ENCODE peak calls at places on chromosomes 2 and 18, in five cellular contexts. F, O, Z, I and E are unnamed samples.

GRCh38 chr2:55869637-55870325 is 53.8 kb downstream of the EFEMP1 start:
- DNase-seq in Z (no peak), O (no peak), F (no peak), I (no peak), E (no peak)

GRCh38 chr2:159801925-159802324 is 3.9 kb upstream of the CD302 start:
- DNase-seq in O (no peak), Z (no peak), I (no peak), F (no peak), E (no peak)

GRCh38 chr2:14543284-14543683 is 89.2 kb upstream of the LRATD1 start:
- DNase-seq in O (no peak), I (no peak), Z (no peak), F (no peak), E (no peak)

GRCh38 chr2:20574930-20575329 is 76.0 kb downstream of the HS1BP3 start:
- DNase-seq in F (no peak), Z (no peak), O (no peak), I (no peak), E (no peak)

GRCh38 chr2:221676566-221677172 is 104.6 kb upstream of the EPHA4 start:
- DNase-seq in O (no peak), F (no peak), I (no peak), Z (no peak), E (no peak)

GRCh38 chr2:155485141-155485842 is 786.8 kb downstream of the KCNJ3 start:
- DNase-seq in O (no peak), F (no peak), I (no peak), Z (no peak), E (no peak)

GRCh38 chr2:241977557-241978300 is 108.2 kb downstream of the RTP5 start:
- DNase-seq in F (no peak), Z (no peak), O (no peak), I (no peak), E (no peak)

GRCh38 chr2:73035899-73036778 is 35.4 kb downstream of the SFXN5 start:
- DNase-seq in Z (no peak), O (peak; percentile 16), I (peak; percentile 41), F (no peak), E (peak; percentile 53)

GRCh38 chr2:205321240-205321639 is 361.1 kb upstream of the NRP2 start:
- DNase-seq in F (no peak), I (no peak), O (no peak), Z (no peak), E (no peak)

GRCh38 chr2:143558665-143559064 is 429.4 kb downstream of the ARHGAP15 start:
- DNase-seq in O (no peak), I (no peak), Z (no peak), F (no peak), E (no peak)

GRCh38 chr2:33354981-33355380 is 121.5 kb upstream of the RASGRP3 start:
- DNase-seq in I (no peak), O (no peak), Z (no peak), F (no peak), E (no peak)

GRCh38 chr2:109427661-109428091 is 186.1 kb downstream of the SEPTIN10 start:
- DNase-seq in I (no peak), F (no peak), Z (no peak), O (no peak), E (no peak)

GRCh38 chr2:29876374-29876773 is 45.0 kb downstream of the ALK start:
- DNase-seq in I (no peak), Z (no peak), F (no peak), O (no peak), E (no peak)

GRCh38 chr2:46335404-46335965 is 38.3 kb downstream of the EPAS1 start:
- DNase-seq in F (no peak), I (no peak), O (no peak), Z (no peak), E (peak; percentile 33)

GRCh38 chr2:127568128-127568527 is 32.6 kb downstream of the MYO7B start:
- DNase-seq in Z (no peak), O (no peak), F (no peak), I (no peak), E (no peak)

GRCh38 chr2:60045461-60045860 is 508.0 kb downstream of the BCL11A start:
- DNase-seq in I (no peak), Z (no peak), O (no peak), F (no peak), E (no peak)

GRCh38 chr2:241956521-241957110 is 87.1 kb downstream of the RTP5 start:
- DNase-seq in I (no peak), F (no peak), Z (no peak), O (no peak), E (no peak)

DNA sequence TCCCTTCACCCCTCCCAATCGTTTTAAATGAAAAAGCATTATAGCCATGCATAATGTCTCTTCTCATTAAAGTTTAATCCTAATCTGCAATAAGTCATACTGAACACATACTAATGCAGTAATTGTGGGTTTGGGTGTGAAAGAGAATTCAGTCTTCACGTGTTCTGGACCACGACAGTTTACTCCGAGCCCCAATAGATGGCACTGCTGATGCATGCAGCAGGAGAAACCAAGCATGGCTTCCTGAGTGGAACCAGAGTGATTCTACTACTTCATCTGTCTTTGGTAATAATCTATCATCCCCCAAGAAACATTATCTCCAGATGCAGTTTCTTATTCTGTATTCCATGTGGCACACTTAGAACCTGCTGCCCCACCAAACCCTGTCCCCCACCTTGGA is 47.0 kb upstream of the LAMA1 start:
- DNase-seq in O (no peak), Z (no peak), F (no peak), I (no peak), E (no peak)
- TF ChIP-seq SP1 in O (no peak), Z (no peak), F (no peak), I (no peak), E (no peak)

DNA sequence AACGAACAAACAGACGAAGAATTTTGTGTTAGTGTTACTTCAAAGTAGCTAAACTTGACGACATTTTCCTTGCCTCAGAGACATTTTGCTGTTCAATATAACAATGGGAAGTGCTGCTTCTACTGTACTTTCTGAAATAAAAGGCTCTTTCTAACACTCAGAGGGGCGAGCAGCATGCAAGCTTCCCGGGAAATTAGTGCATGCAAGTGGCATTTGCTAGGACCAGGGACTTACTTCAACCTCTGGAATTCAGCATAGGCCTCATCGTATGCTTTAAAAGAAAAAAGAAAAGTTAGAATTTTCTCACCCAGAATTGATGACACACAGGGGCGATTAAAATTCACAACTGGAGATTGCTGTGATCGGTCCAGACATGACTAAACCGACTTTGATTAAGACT is 62.5 kb upstream of the LPIN2 start:
- DNase-seq in F (no peak), I (no peak), Z (no peak), O (no peak), E (no peak)
- TF ChIP-seq SP1 in F (no peak), I (no peak), Z (no peak), O (no peak), E (no peak)

GRCh38 chr2:7429733-7430132 is 512.5 kb downstream of the RNF144A start:
- DNase-seq in Z (no peak), I (no peak), F (no peak), O (no peak), E (no peak)

GRCh38 chr2:7430421-7430868 is 513.2 kb downstream of the RNF144A start:
- DNase-seq in Z (no peak), F (no peak), I (no peak), O (no peak), E (no peak)

GRCh38 chr2:7424481-7424880 is 507.3 kb downstream of the RNF144A start:
- DNase-seq in I (no peak), O (no peak), Z (no peak), F (no peak), E (no peak)

GRCh38 chr2:7428444-7429204 is 511.4 kb downstream of the RNF144A start:
- DNase-seq in O (no peak), Z (no peak), F (no peak), I (no peak), E (no peak)

GRCh38 chr2:7427293-7428060 is 510.3 kb downstream of the RNF144A start:
- DNase-seq in O (peak; percentile 38), F (peak; percentile 55), I (peak; percentile 53), Z (peak; percentile 66), E (no peak)
- TF ChIP-seq SP1 in O (no peak), F (no peak), I (no peak), Z (no peak), E (no peak)

DNA sequence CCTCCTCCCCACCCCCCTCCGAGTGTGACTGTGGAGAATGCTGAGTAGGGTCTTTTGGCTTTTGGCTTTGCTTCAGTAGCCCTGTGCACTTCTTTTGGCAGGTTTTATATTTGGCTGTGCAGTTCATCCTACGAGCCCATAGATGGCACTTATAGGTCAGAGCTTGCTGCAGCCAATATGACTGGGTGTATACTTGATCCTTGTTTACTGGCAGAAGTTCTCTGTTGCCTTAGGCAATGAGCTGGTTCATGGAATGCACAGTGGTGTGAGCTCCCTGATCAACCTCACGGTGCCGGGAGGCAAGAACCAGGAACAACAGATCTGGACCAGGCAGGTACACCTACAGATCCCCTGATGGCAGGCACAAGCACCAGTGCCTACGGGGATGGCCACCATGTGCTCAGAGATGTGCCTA is 190.2 kb downstream of the KIAA1328 start:
- DNase-seq in F (peak; percentile 47), Z (no peak), O (no peak), I (peak; percentile 27), E (no peak)
- TF ChIP-seq SP1 in F (no peak), Z (no peak), O (no peak), I (no peak), E (no peak)

DNA sequence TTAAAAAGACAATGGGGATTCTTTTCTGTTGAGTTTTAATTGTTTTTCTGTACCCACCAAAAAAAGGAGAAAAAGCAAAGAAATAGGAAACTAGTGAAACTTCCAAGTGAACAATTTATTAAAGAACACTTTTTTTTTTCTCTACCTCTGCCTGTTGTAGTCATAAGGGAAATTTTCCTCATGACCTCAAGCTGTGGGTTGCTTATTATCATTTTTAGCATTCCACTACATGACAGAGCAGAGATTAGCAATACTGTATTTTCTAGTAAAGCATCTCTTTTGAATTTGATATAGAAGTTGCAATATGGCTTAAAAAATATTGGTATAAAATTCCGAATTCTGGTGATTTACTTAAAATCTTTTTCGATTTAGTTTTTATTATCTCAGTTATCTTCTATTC is 87.9 kb upstream of the LRRTM1 start:
- DNase-seq in O (no peak), I (no peak), F (no peak), Z (no peak), E (no peak)
- TF ChIP-seq SP1 in O (no peak), I (no peak), F (no peak), Z (no peak), E (no peak)